ENCODE peak calls at places on chromosomes 4 and X, in six cellular contexts. N is HCT116; S is brain microvascular endothelial cell; P is CD8-positive, alpha-beta T cell; V is AG04450; F is lower leg skin. J is an unnamed sample.

GRCh38 chrX:13647709-13648212 is 5.2 kb upstream of the TCEANC start:
- DNase-seq in N (peak; percentile 57), S (peak; percentile 83), P (peak; percentile 50), V (no peak), F (no peak), J (no peak)

GRCh38 chrX:103356023-103356798 is at the start of gene TCEAL9:
- DNase-seq in N (peak; percentile 29), S (peak; percentile 65), P (peak; percentile 10), V (peak; percentile 51), F (peak; percentile 34), J (peak; percentile 48)

GRCh38 chr4:59712474-59712873 is 1487.7 kb upstream of the ADGRL3 start:
- DNase-seq in N (no peak), S (no peak), P (no peak), V (no peak), F (no peak), J (no peak)

GRCh38 chr4:54392459-54392858 is 163.4 kb downstream of the PDGFRA start:
- DNase-seq in N (no peak), S (no peak), P (no peak), V (no peak), F (no peak), J (no peak)

GRCh38 chr4:124803641-124804040 is 91.1 kb upstream of the ANKRD50 start:
- DNase-seq in N (no peak), S (peak; percentile 32), P (no peak), V (no peak), F (no peak), J (no peak)

GRCh38 chrX:132612990-132613564 is 124.2 kb upstream of the MBNL3 start:
- DNase-seq in N (peak; percentile 12), S (peak; percentile 27), P (peak; percentile 38), V (no peak), F (no peak), J (no peak)

GRCh38 chr4:534101-534575 is 35.1 kb downstream of the PIGG start:
- DNase-seq in N (no peak), S (no peak), P (no peak), V (no peak), F (no peak), J (no peak)

GRCh38 chrX:49165901-49166881 is 3.6 kb downstream of the MAGIX start:
- DNase-seq in N (peak; percentile 85), S (peak; percentile 58), P (peak; percentile 66), V (no peak), F (peak; percentile 71), J (no peak)

GRCh38 chrX:44265559-44265958 is 77.9 kb downstream of the EFHC2 start:
- DNase-seq in N (no peak), S (no peak), P (no peak), V (no peak), F (no peak), J (no peak)

GRCh38 chrX:120560405-120560841 is 339 bp downstream of the CUL4B start:
- DNase-seq in N (no peak), S (peak; percentile 34), P (peak; percentile 41), V (no peak), F (peak; percentile 19), J (no peak)

GRCh38 chr4:186016796-186017195 is 52.2 kb upstream of the TLR3 start:
- DNase-seq in N (no peak), S (no peak), P (no peak), V (no peak), F (no peak), J (no peak)

GRCh38 chr4:149973181-149973580 is 105.1 kb upstream of the DCLK2 start:
- DNase-seq in N (no peak), S (no peak), P (no peak), V (no peak), F (no peak), J (no peak)

GRCh38 chr4:170102426-170102825 is 12.7 kb upstream of the AADAT start:
- DNase-seq in N (no peak), S (no peak), P (no peak), V (no peak), F (no peak), J (no peak)

GRCh38 chr4:150038335-150039076 is 39.7 kb upstream of the DCLK2 start:
- DNase-seq in N (no peak), S (no peak), P (no peak), V (no peak), F (no peak), J (no peak)

GRCh38 chr4:153154010-153154975 is 50.0 kb upstream of the TRIM2 start:
- DNase-seq in N (no peak), S (peak; percentile 57), P (no peak), V (no peak), F (no peak), J (peak; percentile 51)

GRCh38 chr4:153152453-153153338 is 51.5 kb upstream of the TRIM2 start:
- DNase-seq in N (no peak), S (no peak), P (peak; percentile 57), V (no peak), F (no peak), J (no peak)

GRCh38 chr4:153151535-153152452 is 52.4 kb upstream of the TRIM2 start:
- DNase-seq in N (no peak), S (peak; percentile 55), P (no peak), V (no peak), F (no peak), J (peak; percentile 54)

GRCh38 chr4:153156263-153156662 is 48.0 kb upstream of the TRIM2 start:
- DNase-seq in N (no peak), S (no peak), P (no peak), V (no peak), F (no peak), J (no peak)

GRCh38 chr4:153153339-153153851 is 50.8 kb upstream of the TRIM2 start:
- DNase-seq in N (no peak), S (peak; percentile 11), P (peak; percentile 65), V (no peak), F (peak; percentile 34), J (no peak)
- TF ChIP-seq CTCF in N (no peak), S (no peak), P (no peak), V (no peak), F (no peak), J (no peak)

DNA sequence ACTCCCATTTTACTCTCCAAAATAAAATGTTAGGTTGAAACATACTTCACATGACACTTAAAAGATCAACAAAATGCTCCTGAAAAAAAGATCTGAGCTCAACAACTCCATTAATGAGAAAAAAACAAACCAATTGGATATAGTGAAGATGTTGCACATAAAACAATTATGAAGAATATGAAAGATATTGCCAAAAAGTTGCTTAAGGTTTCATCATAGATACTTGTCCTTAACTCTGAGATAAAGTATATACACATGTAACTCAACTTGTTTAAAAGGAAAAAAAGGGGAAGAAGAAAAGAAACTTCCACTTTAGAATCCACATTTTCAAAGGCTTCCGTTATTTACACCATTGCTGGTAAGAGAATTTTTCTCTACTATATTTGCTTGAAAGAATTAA is 2.7 kb downstream of the AFAP1 start:
- DNase-seq in N (no peak), S (no peak), P (no peak), V (no peak), F (no peak), J (no peak)
- H3K4me3 ChIP-seq in N (no peak overlapping the region), S (peak overlapping the region; percentile 86), P (no peak overlapping the region), V (peak overlapping the region; percentile 88), F (no peak overlapping the region), J (peak overlapping the region; percentile 88)

GRCh38 chrX:40468033-40468979 is 112.5 kb upstream of the ATP6AP2 start:
- DNase-seq in N (peak; percentile 47), S (peak; percentile 16), P (peak; percentile 16), V (no peak), F (peak; percentile 21), J (no peak)
- TF ChIP-seq CTCF in N (peak; percentile 32), S (peak; percentile 43), P (no peak), V (no peak), F (no peak), J (peak; percentile 48)

DNA sequence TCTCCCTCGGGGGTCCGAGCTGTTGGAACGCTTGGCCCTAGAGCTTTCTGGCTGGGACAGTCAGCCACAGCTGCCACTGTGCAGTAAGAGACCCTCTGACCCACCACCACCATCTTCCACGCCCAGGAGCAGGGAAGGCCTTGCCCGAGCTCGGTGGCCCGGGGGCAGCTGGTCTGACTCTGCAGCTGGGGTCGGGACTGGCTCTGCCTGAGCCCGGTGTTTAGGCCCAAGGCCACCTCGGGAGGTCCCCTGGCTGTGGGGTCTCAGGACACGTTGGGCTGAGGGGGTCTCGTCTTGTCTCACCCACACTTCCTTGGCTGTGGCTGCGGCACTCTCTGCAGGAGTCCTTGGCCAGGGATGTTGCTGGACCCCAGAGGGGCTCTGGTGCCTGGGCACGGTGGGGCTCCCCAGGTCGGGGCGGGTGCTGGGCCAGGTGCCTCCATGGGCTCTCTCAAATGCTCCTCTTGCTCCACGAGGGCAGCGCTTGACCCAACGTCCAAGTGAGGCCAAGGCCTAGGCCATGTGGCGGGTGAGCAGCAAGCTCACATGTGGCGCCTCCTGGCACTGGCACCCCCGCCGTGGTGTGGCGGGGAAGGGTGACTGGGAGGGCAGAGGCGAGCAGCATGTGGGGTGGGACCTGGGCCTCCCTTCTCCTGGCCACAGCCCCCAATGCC is 22.9 kb downstream of the DOK7 start:
- DNase-seq in N (no peak), S (no peak), P (no peak), V (no peak), F (no peak), J (no peak)
- H3K4me3 ChIP-seq in N (no peak overlapping the region), S (no peak overlapping the region), P (no peak overlapping the region), V (no peak overlapping the region), F (no peak overlapping the region), J (no peak overlapping the region)

DNA sequence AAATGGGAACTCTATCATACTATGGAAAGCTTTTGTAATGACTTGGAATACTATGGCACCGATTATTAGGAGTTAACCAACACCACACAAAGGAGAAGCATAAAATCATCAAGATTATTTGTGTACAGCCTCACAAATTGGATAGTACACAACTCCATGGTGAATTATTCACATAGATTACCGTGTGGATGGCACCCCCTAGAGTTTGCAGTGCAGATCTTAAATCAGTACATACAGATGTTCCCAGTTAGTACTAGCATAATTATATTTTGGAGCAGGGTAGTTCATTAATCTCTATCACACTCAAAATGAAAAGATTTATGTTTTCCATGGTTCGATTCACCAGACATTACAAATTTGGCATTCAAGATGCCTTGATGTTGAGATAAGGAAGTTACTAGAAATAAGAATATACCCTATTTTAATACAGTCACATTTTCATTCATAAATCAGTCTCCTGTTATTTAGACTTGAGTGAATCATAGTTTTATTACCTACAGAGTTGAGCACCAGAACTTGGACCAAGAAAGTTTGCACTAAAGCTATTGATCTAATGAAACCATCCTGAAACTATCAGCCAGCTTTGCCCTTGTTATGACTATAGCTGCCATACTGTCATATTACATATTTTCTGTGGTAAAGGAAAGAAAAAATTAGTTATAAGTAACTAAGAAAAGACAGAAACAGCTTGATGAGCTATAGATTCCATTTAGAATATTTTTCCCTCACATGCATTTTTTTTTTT is 531.8 kb downstream of the GLUD2 start:
- DNase-seq in N (peak; percentile 15), S (peak; percentile 3), P (no peak), V (no peak), F (no peak), J (no peak)
- TF ChIP-seq CTCF in N (peak; percentile 58), S (peak; percentile 27), P (no peak), V (no peak), F (no peak), J (peak; percentile 45)

DNA sequence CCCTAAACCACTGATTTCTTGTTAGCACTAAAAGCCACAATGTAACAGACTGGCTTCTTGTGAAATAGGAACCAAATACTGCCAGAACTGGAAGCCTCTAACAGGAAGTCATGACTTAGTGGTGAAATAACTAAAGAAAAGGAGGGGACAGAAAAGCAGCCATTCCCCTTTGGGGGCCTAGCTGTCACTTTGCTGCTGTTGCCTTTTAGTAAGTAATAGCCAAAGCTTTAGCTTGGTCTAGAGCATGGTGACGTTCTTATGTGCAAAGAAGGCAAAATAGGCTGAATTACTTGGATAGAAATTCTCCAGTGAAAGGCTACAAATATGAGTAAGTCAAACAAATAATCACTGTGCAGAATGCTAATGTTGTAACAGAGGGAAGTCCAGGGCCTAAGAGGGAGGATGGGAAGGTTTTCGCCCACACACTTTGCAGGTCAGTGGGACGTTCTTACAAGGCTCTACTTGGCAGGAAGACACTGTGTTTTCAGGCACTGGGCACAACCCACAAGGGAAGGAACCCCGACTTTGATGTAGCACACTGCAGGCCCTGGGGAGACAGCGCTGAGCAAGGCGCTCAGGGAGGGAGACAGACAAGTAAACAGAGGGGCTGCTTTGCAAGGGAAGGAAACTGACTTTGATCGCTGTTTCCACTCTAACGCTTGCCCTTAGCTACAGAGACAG is 16.6 kb downstream of the GAB3 start:
- DNase-seq in N (no peak), S (peak; percentile 80), P (peak; percentile 49), V (no peak), F (no peak), J (no peak)
- H3K4me3 ChIP-seq in N (no peak overlapping the region), S (no peak overlapping the region), P (peak overlapping the region; percentile 44), V (peak overlapping the region; percentile 5), F (no peak overlapping the region), J (no peak overlapping the region)

J was measured in retinal pigment epithelial cell.